ENCODE peak calls at places on chromosomes 16 and 17, in seven cellular contexts. B, L, X, G, N, E and P are unnamed samples.
A peak's percentile ranks its signal among the peaks of the same experiment; 100 is the strongest.

GRCh38 chr17:76568771-76569170 is 16.9 kb downstream of the ST6GALNAC2 start:
- DNase-seq in N (no peak), L (no peak), X (no peak), E (no peak), B (no peak), G (no peak), P (no peak)

GRCh38 chr16:4696905-4697866 is 3.8 kb downstream of the NUDT16L1 start:
- DNase-seq in X (no peak), E (no peak), G (no peak), N (no peak), L (no peak), B (no peak), P (no peak)

GRCh38 chr17:76812968-76813367 is 55.2 kb upstream of the MGAT5B start:
- DNase-seq in N (no peak), L (no peak), B (no peak), G (no peak), X (no peak), E (no peak), P (no peak)

GRCh38 chr17:37535906-37536305 is 46.2 kb downstream of the DUSP14 start:
- DNase-seq in G (no peak), L (no peak), E (no peak), X (no peak), B (no peak), N (no peak), P (no peak)

GRCh38 chr16:3321802-3322201 is 16.5 kb downstream of the ZNF75A start:
- DNase-seq in E (no peak), G (no peak), B (no peak), N (no peak), L (no peak), X (no peak), P (no peak)

GRCh38 chr16:78096386-78096785 is 3.1 kb upstream of the WWOX start:
- DNase-seq in N (no peak), G (peak; percentile 37), E (no peak), B (no peak), X (peak; percentile 55), L (peak; percentile 4), P (no peak)

GRCh38 chr17:35011671-35012216 is 31.4 kb downstream of the LIG3 start:
- DNase-seq in B (no peak), N (no peak), E (no peak), G (no peak), X (no peak), L (peak; percentile 11), P (no peak)

GRCh38 chr17:12024332-12024731 is 3.7 kb downstream of the MAP2K4 start:
- DNase-seq in N (peak; percentile 18), L (peak; percentile 73), B (no peak), E (no peak), X (peak; percentile 96), G (peak; percentile 64), P (no peak)

GRCh38 chr16:88510091-88510719 is 57.1 kb downstream of the ZFPM1 start:
- DNase-seq in X (no peak), L (no peak), B (no peak), E (no peak), G (no peak), N (no peak), P (no peak)

GRCh38 chr17:46053911-46054534 is 55.0 kb downstream of the STH start:
- DNase-seq in E (no peak), B (no peak), G (peak; percentile 61), L (peak; percentile 47), N (no peak), X (peak; percentile 21), P (no peak)

GRCh38 chr16:49330562-49331201 is 42.9 kb upstream of the C16orf78 start:
- DNase-seq in B (no peak), X (no peak), G (no peak), L (no peak), N (no peak), E (no peak), P (no peak)

GRCh38 chr17:57971572-57971971 is 16.4 kb upstream of the CUEDC1 start:
- DNase-seq in L (no peak), X (no peak), N (no peak), E (no peak), B (no peak), G (no peak), P (no peak)

GRCh38 chr16:57071840-57072541 is 20.4 kb upstream of the CPNE2 start:
- DNase-seq in B (no peak), X (peak; percentile 72), G (peak; percentile 67), L (peak; percentile 62), E (no peak), N (peak; percentile 13), P (no peak)

GRCh38 chr17:67974598-67975066 is 21.6 kb downstream of the C17orf58 start:
- DNase-seq in E (no peak), X (no peak), L (no peak), N (no peak), G (no peak), B (no peak), P (peak; percentile 12)

GRCh38 chr17:35117984-35118383 is 1.7 kb downstream of the RAD51D start:
- DNase-seq in B (no peak), N (peak; percentile 39), G (peak; percentile 59), L (peak; percentile 23), E (peak; percentile 30), X (peak; percentile 50), P (no peak)

GRCh38 chr17:17021194-17021863 is 20.9 kb upstream of the MPRIP start:
- DNase-seq in B (peak; percentile 92), L (no peak), E (no peak), N (no peak), G (peak; percentile 86), X (no peak), P (no peak)

GRCh38 chr17:2239882-2240430 is 63.6 kb downstream of the SMG6 start:
- DNase-seq in N (peak; percentile 93), L (peak; percentile 96), B (peak; percentile 63), G (peak; percentile 95), X (peak; percentile 81), E (no peak), P (no peak)

GRCh38 chr17:46894024-46894423 is 28.9 kb upstream of the GOSR2 start:
- DNase-seq in G (no peak), N (no peak), L (no peak), E (no peak), B (no peak), X (no peak), P (no peak)

GRCh38 chr16:46774743-46775177 is 26.6 kb upstream of the MYLK3 start:
- DNase-seq in L (no peak), G (no peak), X (no peak), E (no peak), N (no peak), B (no peak), P (no peak)

GRCh38 chr16:5442986-5443385 is 345.4 kb upstream of the EEF2KMT start:
- DNase-seq in N (no peak), B (no peak), X (no peak), E (no peak), L (no peak), G (no peak), P (no peak)

GRCh38 chr16:68564367-68564985 is 25.4 kb downstream of the ZFP90 start:
- DNase-seq in N (peak; percentile 29), L (peak; percentile 8), B (no peak), E (no peak), X (no peak), G (peak; percentile 28), P (no peak)

GRCh38 chr17:64615025-64615677 is 47.0 kb downstream of the SMURF2 start:
- DNase-seq in X (no peak), L (peak; percentile 80), G (peak; percentile 73), B (no peak), N (peak; percentile 69), E (no peak), P (no peak)

GRCh38 chr17:74113326-74113725 is 90.2 kb upstream of the RPL38 start:
- DNase-seq in G (no peak), E (no peak), L (no peak), X (no peak), N (no peak), B (no peak), P (no peak)

DNA sequence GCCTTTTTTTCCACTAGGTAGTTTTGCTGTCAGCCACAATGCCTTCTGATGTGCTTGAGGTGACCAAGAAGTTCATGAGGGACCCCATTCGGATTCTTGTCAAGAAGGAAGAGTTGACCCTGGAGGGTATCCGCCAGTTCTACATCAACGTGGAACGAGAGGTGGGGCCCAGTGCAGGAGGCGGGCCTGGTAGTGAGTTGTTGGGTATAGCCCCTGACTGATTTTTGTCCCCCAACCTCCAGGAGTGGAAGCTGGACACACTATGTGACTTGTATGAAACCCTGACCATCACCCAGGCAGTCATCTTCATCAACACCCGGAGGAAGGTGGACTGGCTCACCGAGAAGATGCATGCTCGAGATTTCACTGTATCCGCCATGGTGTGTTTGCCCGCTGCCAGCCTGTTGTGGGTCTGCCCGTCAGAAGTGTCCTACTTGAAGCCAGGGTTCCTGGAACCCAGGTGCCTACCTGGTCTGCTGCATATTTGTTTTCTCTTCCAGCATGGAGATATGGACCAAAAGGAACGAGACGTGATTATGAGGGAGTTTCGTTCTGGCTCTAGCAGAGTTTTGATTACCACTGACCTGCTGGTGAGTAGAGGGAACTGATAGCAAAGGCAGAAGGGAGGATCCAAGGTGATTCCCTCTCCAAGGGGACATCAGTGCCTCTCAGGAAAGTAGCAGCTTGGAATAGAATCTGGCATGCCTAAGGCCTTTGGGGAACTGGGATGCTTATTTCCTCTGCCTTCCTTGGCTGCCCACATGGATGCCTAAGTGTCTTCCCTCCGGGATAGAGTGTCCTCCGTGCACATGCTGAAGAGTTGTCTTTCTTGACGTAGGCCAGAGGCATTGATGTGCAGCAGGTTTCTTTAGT is 1.9 kb upstream of the CD68 start:
- DNase-seq in E (no peak), B (no peak), X (no peak), L (no peak), N (no peak), G (no peak), P (no peak)
- H3K9ac ChIP-seq in E (no peak overlapping the region), B (no peak overlapping the region), X (no peak overlapping the region), L (no peak overlapping the region), N (no peak overlapping the region), G (peak overlapping the region; percentile 99), P (no peak overlapping the region)

GRCh38 chr16:87490091-87490798 is 2.6 kb downstream of the ZCCHC14 start:
- DNase-seq in L (no peak), G (peak; percentile 47), X (no peak), E (no peak), B (no peak), N (peak; percentile 18), P (no peak)
- H3K9ac ChIP-seq in L (peak overlapping the region; percentile 31), G (peak overlapping the region; percentile 83), X (peak overlapping the region; percentile 33), E (no peak overlapping the region), B (no peak overlapping the region), N (peak overlapping the region; percentile 63), P (peak overlapping the region; percentile 79)

DNA sequence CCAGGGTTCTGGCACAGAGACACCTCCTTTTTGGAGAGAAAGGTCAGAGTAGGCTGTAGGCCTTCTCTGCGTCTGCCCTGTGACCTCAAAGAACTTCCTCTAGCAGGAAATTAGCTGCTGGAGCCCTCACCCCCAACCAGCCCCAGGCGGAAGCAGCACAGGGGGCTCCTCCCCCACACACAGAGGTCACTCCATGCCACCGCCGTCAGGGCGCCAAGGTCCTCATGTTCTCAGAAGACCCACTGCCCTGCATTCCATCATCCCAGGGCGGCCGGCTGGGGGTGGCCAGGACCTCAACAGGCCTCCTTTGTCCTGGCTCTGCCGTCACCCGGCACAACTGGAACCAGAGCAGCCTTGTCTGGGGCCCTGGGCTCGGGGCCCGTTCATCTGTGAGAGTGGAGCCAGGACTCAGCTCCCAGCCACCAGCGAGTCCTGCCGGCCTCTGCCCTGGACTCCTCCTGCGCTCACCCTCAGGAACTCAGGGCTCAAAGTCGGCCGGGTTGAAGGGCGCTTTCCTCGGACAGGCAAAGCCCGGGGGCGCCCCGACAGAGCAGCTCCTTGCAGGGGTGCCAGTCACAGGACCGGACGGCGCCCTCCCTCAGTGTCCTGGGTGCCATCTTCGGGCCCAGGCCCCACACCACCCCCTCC is 1.2 kb downstream of the TMC6 start:
- DNase-seq in X (peak; percentile 24), E (peak; percentile 66), G (no peak), L (no peak), B (no peak), N (no peak), P (peak; percentile 78)
- H3K9ac ChIP-seq in X (peak overlapping the region; percentile 83), E (peak overlapping the region; percentile 70), G (no peak overlapping the region), L (no peak overlapping the region), B (peak overlapping the region; percentile 14), N (no peak overlapping the region), P (peak overlapping the region; percentile 78)

GRCh38 chr16:23479138-23479537 is 26.1 kb upstream of the COG7 start:
- DNase-seq in E (no peak), L (no peak), N (no peak), X (no peak), G (no peak), B (no peak), P (no peak)
- H3K9ac ChIP-seq in E (no peak overlapping the region), L (no peak overlapping the region), N (no peak overlapping the region), X (no peak overlapping the region), G (no peak overlapping the region), B (no peak overlapping the region), P (no peak overlapping the region)